ENCODE peak calls at places on chromosomes 3 and 15, in five cellular contexts. Q is colonic mucosa, G is K562, S is Peyer's patch, J is mammary epithelial cell. R is an unnamed sample.

GRCh38 chr3:48268381-48268935 is 27.6 kb downstream of the ZNF589 start:
- DNase-seq in S (peak; percentile 54), G (no peak), J (peak; percentile 99), Q (peak; percentile 88), R (peak; percentile 83)

GRCh38 chr15:81047948-81048347 is 47.2 kb downstream of the TLNRD1 start:
- DNase-seq in J (no peak), G (no peak), Q (no peak), S (no peak), R (no peak)

GRCh38 chr3:63047068-63047467 is 171.9 kb upstream of the CADPS start:
- DNase-seq in Q (peak; percentile 26), J (no peak), G (peak; percentile 1), S (no peak), R (no peak)

GRCh38 chr3:173743111-173743510 is 345.6 kb downstream of the NLGN1 start:
- DNase-seq in S (no peak), J (peak; percentile 61), Q (no peak), G (no peak), R (no peak)

GRCh38 chr15:91225728-91226127 is 125.7 kb downstream of the SV2B start:
- DNase-seq in G (no peak), Q (no peak), J (no peak), S (no peak), R (no peak)

GRCh38 chr3:45950686-45951600 is 7.7 kb downstream of the CXCR6 start:
- DNase-seq in S (no peak), Q (no peak), J (no peak), G (no peak), R (no peak)

GRCh38 chr3:125236331-125236903 is 23.9 kb upstream of the SLC12A8 start:
- DNase-seq in J (no peak), S (no peak), G (no peak), Q (no peak), R (no peak)

GRCh38 chr3:10777627-10778026 is 38.4 kb upstream of the SLC6A11 start:
- DNase-seq in J (no peak), Q (peak; percentile 5), S (no peak), G (no peak), R (no peak)

GRCh38 chr3:80643421-80643820 is 875.6 kb upstream of the ROBO1 start:
- DNase-seq in J (no peak), G (no peak), S (no peak), Q (no peak), R (no peak)

GRCh38 chr3:101836907-101837598 is 12.3 kb upstream of the NFKBIZ start:
- DNase-seq in J (peak; percentile 63), S (no peak), G (no peak), Q (no peak), R (no peak)

GRCh38 chr3:160885791-160886286 is 129.8 kb downstream of the PPM1L start:
- DNase-seq in G (peak; percentile 83), Q (peak; percentile 60), S (peak; percentile 52), J (no peak), R (peak; percentile 74)

GRCh38 chr15:51629612-51630011 is 7.0 kb upstream of the DMXL2 start:
- DNase-seq in J (no peak), G (no peak), Q (no peak), S (no peak), R (no peak)

GRCh38 chr15:69976366-69976994 is 121.2 kb downstream of the TLE3 start:
- DNase-seq in S (no peak), G (peak; percentile 53), J (peak; percentile 35), Q (peak; percentile 49), R (peak; percentile 29)

GRCh38 chr3:102229062-102229655 is 205.7 kb upstream of the ZPLD1 start:
- DNase-seq in J (peak; percentile 71), S (peak; percentile 74), G (peak; percentile 68), Q (peak; percentile 77), R (peak; percentile 79)

GRCh38 chr15:33067456-33067855 is 127.1 kb downstream of the FMN1 start:
- DNase-seq in Q (no peak), S (no peak), J (no peak), G (no peak), R (no peak)

GRCh38 chr3:138509586-138509985 is 75.2 kb downstream of the ESYT3 start:
- DNase-seq in S (no peak), Q (no peak), J (peak; percentile 18), G (no peak), R (no peak)

GRCh38 chr3:37183976-37184375 is 9.6 kb upstream of the LRRFIP2 start:
- DNase-seq in S (no peak), Q (no peak), J (peak; percentile 49), G (no peak), R (no peak)

GRCh38 chr3:131840151-131840797 is 194.5 kb downstream of the CPNE4 start:
- DNase-seq in J (peak; percentile 10), G (no peak), Q (no peak), S (no peak), R (no peak)

GRCh38 chr3:38643592-38643991 is 5.9 kb downstream of the SCN5A start:
- DNase-seq in G (no peak), S (no peak), Q (no peak), J (no peak), R (no peak)

GRCh38 chr3:169891886-169892285 is 19.5 kb upstream of the SAMD7 start:
- DNase-seq in Q (no peak), S (no peak), J (no peak), G (no peak), R (no peak)

GRCh38 chr3:19348929-19349564 is 200.7 kb downstream of the KCNH8 start:
- DNase-seq in J (peak; percentile 9), Q (peak; percentile 18), S (no peak), G (peak; percentile 16), R (no peak)

GRCh38 chr3:43019168-43019765 is 40.2 kb downstream of the GASK1A start:
- DNase-seq in Q (no peak), J (no peak), G (no peak), S (no peak), R (no peak)

DNA sequence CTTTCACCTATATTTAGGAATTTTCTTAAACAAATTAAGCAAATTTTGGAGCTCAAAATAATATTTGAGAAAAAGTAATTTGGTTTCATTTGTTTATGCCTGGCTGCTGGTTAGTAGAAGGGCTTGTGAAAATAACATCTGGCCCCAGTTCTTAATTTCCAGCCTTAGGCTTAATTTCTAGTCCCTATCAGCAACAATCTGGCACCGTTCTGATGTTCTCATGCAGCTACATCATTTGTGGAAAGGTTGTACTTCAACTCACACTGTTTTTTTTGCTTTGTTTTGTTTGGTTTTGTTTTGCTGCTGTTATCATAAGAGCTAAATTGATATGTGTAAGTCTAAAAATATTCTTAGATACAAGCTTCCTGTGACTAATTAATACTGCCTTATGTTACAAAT is 8.8 kb downstream of the CPA3 start:
- DNase-seq in G (no peak), S (no peak), Q (no peak), J (no peak), R (no peak)
- TF ChIP-seq CTCF in G (no peak), S (no peak), Q (no peak), J (no peak), R (no peak)

DNA sequence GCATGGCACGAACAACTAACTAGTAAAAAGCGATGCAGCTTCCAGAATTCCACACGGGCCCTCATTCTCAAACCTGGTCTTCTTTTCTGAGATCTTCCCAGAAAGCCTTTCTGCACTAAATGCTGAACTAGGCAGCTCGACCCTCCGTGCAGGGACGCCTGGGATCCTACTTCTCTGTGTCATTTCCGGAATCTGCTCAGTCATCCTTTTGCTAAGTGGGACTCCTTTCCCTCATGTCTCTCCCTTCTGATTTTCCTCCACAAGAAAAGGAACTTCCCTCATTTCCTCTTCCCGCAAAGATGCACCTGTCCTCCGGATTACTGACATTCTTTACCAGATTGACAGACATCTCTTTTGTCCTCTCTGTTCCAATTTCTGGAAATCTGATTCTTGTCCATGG is 9.2 kb upstream of the HES1 start:
- DNase-seq in J (no peak), Q (no peak), S (no peak), G (no peak), R (no peak)
- H3K4me1 ChIP-seq in J (peaks cover 21% of the 10 kb centered on the region), Q (peaks cover 14% of the 10 kb centered on the region), S (peaks cover 7% of the 10 kb centered on the region), G (no peaks in the 10 kb centered on the region), R (peaks cover 10% of the 10 kb centered on the region)

DNA sequence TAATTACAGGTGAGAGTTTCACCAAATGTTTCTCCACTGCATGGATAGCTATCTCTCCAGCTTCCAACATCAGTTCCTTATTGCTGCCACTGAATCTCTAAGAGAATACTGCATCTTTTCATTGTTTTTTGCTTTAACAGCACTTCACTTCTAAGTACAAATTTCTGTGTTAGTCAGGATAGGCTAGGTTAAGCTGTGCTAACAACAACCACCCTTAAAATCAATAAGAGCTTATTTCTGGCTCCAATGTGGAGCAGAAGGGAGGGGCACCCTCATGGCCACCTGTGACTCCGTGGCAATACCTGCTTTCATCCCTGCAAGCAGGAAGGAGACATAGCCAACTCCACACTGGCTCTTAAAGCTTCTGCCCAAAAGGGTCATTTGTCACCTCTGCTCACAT is 36.4 kb upstream of the CORO2B start:
- DNase-seq in G (no peak), J (no peak), Q (no peak), S (no peak), R (no peak)
- H3K27me3 ChIP-seq in G (no peaks in the 10 kb centered on the region), J (no peaks in the 10 kb centered on the region), Q (no peaks in the 10 kb centered on the region), S (no peaks in the 10 kb centered on the region), R (peaks cover 4% of the 10 kb centered on the region)

DNA sequence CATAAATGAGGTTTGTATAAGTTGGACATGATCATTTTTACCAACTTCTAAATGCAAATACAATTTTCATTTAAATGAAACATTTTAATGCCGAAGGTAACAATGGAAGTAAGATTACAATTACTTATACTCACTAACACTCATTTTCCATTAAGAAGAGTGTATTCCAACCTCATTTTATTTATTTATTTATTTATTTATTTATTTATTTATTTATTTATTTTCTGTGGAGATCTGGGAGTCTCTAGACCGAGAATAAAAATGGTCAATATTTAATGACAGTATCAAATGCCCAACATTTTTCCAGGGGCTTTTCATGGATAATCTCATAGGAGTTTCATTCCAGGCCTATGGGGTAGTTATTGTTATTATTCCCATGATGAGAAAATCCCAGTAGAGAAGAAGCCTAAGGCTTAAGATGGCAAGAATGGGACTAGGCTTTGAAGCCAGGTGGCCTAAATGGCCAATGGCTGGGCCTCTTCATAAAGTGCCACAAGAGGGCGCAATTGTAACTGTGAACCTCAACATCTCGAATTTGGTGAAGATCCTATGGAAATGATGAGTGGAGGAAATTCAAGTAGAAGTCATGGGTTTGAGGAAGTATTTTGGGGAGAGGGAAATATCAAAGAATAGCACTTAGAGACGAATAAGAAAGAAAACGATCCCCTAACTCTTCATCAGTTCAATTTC is 21.3 kb downstream of the VGLL3 start:
- DNase-seq in G (peak; percentile 64), Q (peak; percentile 35), S (no peak), J (peak; percentile 46), R (no peak)
- TF ChIP-seq CTCF in G (peak; percentile 65), Q (peak; percentile 72), S (peak; percentile 37), J (peak; percentile 85), R (peak; percentile 37)

GRCh38 chr15:90009301-90010063 is 8.4 kb downstream of the ZNF710 start:
- DNase-seq in Q (no peak), S (peak; percentile 39), G (no peak), J (no peak), R (peak; percentile 9)
- H3K4me1 ChIP-seq in Q (peaks cover 9% of the 10 kb centered on the region), S (peaks cover 6% of the 10 kb centered on the region), G (no peaks in the 10 kb centered on the region), J (peaks cover 22% of the 10 kb centered on the region), R (peaks cover 62% of the 10 kb centered on the region)

GRCh38 chr3:61277411-61277810 is 26.2 kb upstream of the FHIT start:
- DNase-seq in S (no peak), Q (no peak), J (no peak), G (no peak), R (no peak)

GRCh38 chr3:61278713-61279112 is 27.5 kb upstream of the FHIT start:
- DNase-seq in Q (no peak), S (no peak), J (no peak), G (no peak), R (no peak)
- H3K27me3 ChIP-seq in Q (no peaks in the 10 kb centered on the region), S (no peaks in the 10 kb centered on the region), J (no peaks in the 10 kb centered on the region), G (no peaks in the 10 kb centered on the region), R (no peaks in the 10 kb centered on the region)